ENCODE peak calls at places on chromosomes 4 and X, in four cellular contexts. K, E, U and I are unnamed samples.

GRCh38 chrX:18422886-18423285 is 2.5 kb upstream of the CDKL5 start:
- DNase-seq in K (no peak), E (no peak), U (no peak), I (no peak)

GRCh38 chrX:72079607-72080006 is 52.1 kb downstream of the RTL5 start:
- DNase-seq in K (peak; percentile 46), E (no peak), U (no peak), I (peak; percentile 26)

GRCh38 chr4:4857809-4858508 is 1.5 kb upstream of the MSX1 start:
- DNase-seq in K (no peak), E (no peak), U (no peak), I (no peak)

GRCh38 chr4:148893095-148893494 is 450.9 kb upstream of the NR3C2 start:
- DNase-seq in K (no peak), E (no peak), U (no peak), I (no peak)

GRCh38 chr4:127634181-127634580 is 1.4 kb downstream of the INTU start:
- DNase-seq in K (no peak), E (no peak), U (no peak), I (no peak)

GRCh38 chr4:13921805-13922204 is 294.3 kb upstream of the BOD1L1 start:
- DNase-seq in K (no peak), E (peak; percentile 9), U (no peak), I (no peak)

GRCh38 chr4:147096667-147097604 is 151.3 kb upstream of the TTC29 start:
- DNase-seq in K (no peak), E (peak; percentile 34), U (no peak), I (no peak)

GRCh38 chr4:73439991-73440390 is 4.0 kb downstream of the AFP start:
- DNase-seq in K (no peak), E (no peak), U (no peak), I (no peak)